ENCODE peak calls at places on chromosomes 13 and 19, in seven cellular contexts. D is fibroblast of lung; W is CD8-positive, alpha-beta T cell; X is PC-3; C is kidney epithelial cell; R is Panc1; L is AG10803. B is an unnamed sample.

GRCh38 chr19:45451181-45451849 is 16.5 kb upstream of the FOSB start:
- DNase-seq in X (peak), C (no peak), W (peak), D (peak), R (no peak), L (peak), B (no peak)

GRCh38 chr19:35000647-35001501 is 751 bp downstream of the GRAMD1A start:
- DNase-seq in C (peak), L (peak), X (peak), R (no peak), W (peak), D (peak), B (no peak)

GRCh38 chr13:34290661-34291060 is 472.7 kb downstream of the RFC3 start:
- DNase-seq in X (no peak), L (no peak), D (no peak), W (no peak), C (no peak), R (no peak), B (no peak)

GRCh38 chr19:29380581-29380980 is 145.2 kb upstream of the VSTM2B start:
- DNase-seq in W (no peak), C (no peak), L (no peak), R (no peak), X (no peak), D (no peak), B (no peak)

GRCh38 chr19:2129486-2129885 is 21.9 kb downstream of the AP3D1 start:
- DNase-seq in R (no peak), D (no peak), C (no peak), W (no peak), L (no peak), X (no peak), B (no peak)

GRCh38 chr19:35107541-35107939 is 8.1 kb upstream of the FXYD3 start:
- DNase-seq in W (no peak), X (peak), R (no peak), C (no peak), L (peak), D (peak), B (no peak)

GRCh38 chr19:1098177-1099051 is 3.2 kb upstream of the POLR2E start:
- DNase-seq in X (peak), L (peak), W (no peak), C (no peak), R (no peak), D (no peak), B (no peak)

GRCh38 chr19:54456423-54457373 is 6.9 kb downstream of the LENG9 start:
- DNase-seq in R (no peak), W (no peak), X (no peak), C (no peak), D (no peak), L (no peak), B (no peak)

GRCh38 chr19:19362075-19362474 is 41.4 kb downstream of the MAU2 start:
- DNase-seq in R (no peak), D (no peak), C (no peak), W (no peak), X (no peak), L (no peak), B (no peak)

GRCh38 chr13:77360032-77360431 is 33.1 kb upstream of the MYCBP2 start:
- DNase-seq in W (no peak), C (no peak), L (no peak), X (no peak), R (no peak), D (no peak), B (no peak)

GRCh38 chr13:73610799-73611592 is 523.2 kb downstream of the KLF12 start:
- DNase-seq in L (no peak), R (no peak), C (no peak), D (no peak), X (peak), W (no peak), B (no peak)

GRCh38 chr13:28531195-28531955 is 36.4 kb upstream of the FLT1 start:
- DNase-seq in R (no peak), D (peak), C (no peak), W (no peak), L (peak), X (peak), B (no peak)

GRCh38 chr19:54366811-54367210 is 2.1 kb upstream of the LAIR1 start:
- DNase-seq in L (no peak), R (no peak), X (no peak), D (no peak), W (no peak), C (no peak), B (no peak)

GRCh38 chr13:110277357-110277950 is 29.5 kb downstream of the COL4A1 start:
- DNase-seq in W (no peak), L (no peak), C (no peak), D (peak), X (no peak), R (no peak), B (no peak)

GRCh38 chr13:84431646-84432045 is 549.4 kb upstream of the SLITRK1 start:
- DNase-seq in W (no peak), D (no peak), R (no peak), X (no peak), C (no peak), L (peak), B (no peak)

GRCh38 chr19:2613507-2614295 is 88.8 kb downstream of the GNG7 start:
- DNase-seq in L (peak), C (no peak), W (peak), D (peak), X (peak), R (no peak), B (no peak)

GRCh38 chr19:40365613-40366401 is 17.3 kb downstream of the PLD3 start:
- DNase-seq in R (no peak), D (peak), C (no peak), X (peak), W (peak), L (peak), B (no peak)

GRCh38 chr13:21360463-21360862 is 98.6 kb downstream of the ZDHHC20 start:
- DNase-seq in R (no peak), L (no peak), W (no peak), X (no peak), C (no peak), D (no peak), B (no peak)

GRCh38 chr13:50123515-50123861 is 108.2 kb downstream of the KCNRG start:
- DNase-seq in D (no peak), R (no peak), C (no peak), L (no peak), W (no peak), X (no peak), B (no peak)

GRCh38 chr19:3830841-3831589 is 37.8 kb downstream of the ZFR2 start:
- DNase-seq in R (no peak), X (no peak), L (no peak), W (no peak), C (no peak), D (no peak), B (no peak)

GRCh38 chr19:1833540-1833939 is 14.7 kb downstream of the REXO1 start:
- DNase-seq in X (no peak), L (no peak), W (no peak), C (no peak), D (no peak), R (no peak), B (no peak)

DNA sequence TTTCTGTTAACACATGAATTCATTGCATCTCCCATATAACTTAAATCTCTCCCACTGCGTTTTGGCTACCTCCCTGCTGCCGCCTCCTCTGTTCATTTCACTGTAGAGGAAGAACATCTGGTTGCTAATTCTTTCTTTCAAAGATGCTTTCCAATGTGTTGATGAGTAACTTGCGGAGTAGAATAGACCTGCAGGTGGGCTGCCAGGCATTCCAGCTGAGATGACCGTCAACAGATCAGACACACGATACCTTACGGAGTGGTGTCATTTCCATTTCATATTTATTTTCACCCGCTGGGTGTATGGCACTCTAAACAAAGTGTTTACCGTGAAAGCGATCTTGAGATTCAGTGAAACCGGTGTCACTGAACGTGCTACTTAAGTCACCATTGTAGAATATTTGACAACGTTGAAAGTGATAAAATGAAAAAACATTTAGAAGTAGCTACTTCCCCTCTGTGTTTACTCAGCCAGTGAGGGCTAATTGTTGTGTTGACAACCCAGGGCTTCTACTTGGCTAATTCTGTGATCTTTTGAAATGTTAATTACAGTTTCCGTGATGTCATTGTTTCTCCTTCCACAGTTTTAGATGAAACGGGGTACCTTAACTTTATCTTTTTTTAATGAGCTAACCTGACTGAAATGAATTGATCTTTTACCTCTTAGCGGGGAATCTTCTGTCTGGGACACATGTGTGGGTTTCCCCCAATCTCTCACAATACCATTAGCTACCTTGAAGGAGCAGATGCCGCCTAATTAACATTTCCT is 228.5 kb upstream of the ARGLU1 start:
- DNase-seq in R (no peak), C (no peak), W (no peak), X (no peak), D (no peak), L (no peak), B (no peak)
- TF ChIP-seq CTCF in R (no peak), C (no peak), W (no peak), X (no peak), D (no peak), L (no peak), B (no peak)

DNA sequence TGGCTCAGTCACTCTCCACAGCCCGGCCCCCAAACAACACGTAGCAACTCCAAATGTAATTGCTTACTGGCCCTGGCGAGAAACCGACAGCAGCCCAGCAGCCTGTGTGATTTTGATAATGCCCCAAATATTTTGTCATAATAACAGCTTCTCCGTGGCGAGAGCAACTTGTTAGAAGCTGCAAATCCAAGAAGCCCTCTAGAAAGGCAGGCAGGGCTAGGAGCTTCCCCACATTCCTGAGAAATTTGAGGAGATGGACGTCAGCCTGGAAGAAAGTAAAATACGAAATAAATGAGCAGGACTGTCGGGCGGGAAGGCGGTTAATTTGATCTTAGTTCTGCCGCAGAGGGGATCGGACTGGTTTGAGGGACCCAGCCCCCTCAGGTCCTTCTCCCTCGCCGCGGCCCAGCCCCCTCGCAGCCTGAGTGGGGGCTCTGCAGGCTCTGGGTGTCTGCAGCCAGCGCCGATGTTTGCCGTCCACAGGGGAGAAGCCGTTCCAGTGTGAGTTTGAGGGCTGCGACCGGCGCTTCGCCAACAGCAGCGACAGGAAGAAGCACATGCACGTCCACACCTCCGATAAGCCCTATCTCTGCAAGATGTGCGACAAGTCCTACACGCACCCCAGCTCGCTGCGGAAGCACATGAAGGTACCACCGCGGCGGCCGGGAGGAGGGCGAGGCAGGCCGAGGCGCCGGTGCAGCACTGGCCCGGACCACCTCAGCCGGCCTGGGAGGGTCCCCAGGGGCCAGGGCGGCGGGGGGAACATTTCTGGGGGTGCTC is 3.1 kb downstream of the ZIC2 start:
- DNase-seq in L (no peak), W (no peak), X (no peak), R (no peak), C (no peak), D (no peak), B (no peak)
- H3K4me3 ChIP-seq in L (no peak), W (no peak), X (no peak), R (peak), C (no peak), D (no peak), B (no peak)

GRCh38 chr19:50870417-50871089 is 2.7 kb upstream of the KLK2 start:
- DNase-seq in R (no peak), W (no peak), D (no peak), X (no peak), L (no peak), C (no peak), B (no peak)
- TF ChIP-seq CTCF in R (no peak), W (no peak), D (no peak), X (no peak), L (no peak), C (no peak), B (no peak)

DNA sequence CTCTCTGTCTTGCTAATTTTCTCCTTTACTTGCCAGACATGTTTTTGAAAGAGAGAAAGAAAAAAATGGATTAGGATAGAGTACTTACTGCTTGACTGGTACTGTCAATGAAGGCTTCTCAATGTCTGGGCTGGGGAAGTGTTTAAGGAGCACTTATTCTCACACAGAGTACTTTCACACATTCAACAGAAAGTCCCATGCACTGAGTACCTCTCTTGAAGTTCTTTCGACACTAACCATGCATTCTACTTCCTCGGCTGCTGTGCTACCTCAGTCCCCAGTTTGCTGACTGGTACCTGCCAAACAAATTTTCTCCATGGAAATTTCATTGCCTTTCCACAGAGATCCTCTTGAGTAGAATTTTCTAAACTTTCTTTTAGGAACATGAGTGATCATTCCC is 281.9 kb downstream of the RBM26 start:
- DNase-seq in D (no peak), L (no peak), W (no peak), C (no peak), X (no peak), R (no peak), B (no peak)
- H3K4me3 ChIP-seq in D (no peak), L (no peak), W (no peak), C (no peak), X (no peak), R (no peak), B (no peak)

DNA sequence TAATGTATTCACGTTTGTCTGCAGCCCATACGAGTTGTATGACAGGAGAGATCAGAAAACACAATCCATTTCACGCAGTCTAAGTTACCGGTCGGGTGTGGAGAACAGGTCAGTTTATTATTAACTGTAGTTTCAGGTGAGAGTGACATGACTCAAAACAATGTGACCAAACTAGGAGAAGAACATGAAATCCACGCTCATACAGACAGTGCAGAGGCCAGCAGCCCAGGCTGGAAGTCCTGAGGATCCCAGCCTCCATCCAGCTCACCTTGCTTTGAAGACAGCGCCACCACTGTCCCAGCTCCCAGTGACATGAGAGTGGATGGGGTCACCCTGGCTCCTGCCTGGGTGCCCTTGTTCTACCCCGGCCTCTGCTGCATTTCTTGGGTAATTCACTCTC is 19.7 kb upstream of the ATP11A start:
- DNase-seq in W (no peak), C (no peak), R (no peak), D (no peak), X (no peak), L (no peak), B (peak)
- TF ChIP-seq CTCF in W (no peak), C (no peak), R (no peak), D (no peak), X (no peak), L (no peak), B (peak)

GRCh38 chr19:10758978-10759377 is 41.1 kb downstream of the DNM2 start:
- DNase-seq in D (no peak), C (no peak), X (no peak), W (no peak), L (no peak), R (no peak), B (no peak)

GRCh38 chr19:10756371-10756770 is 38.5 kb downstream of the DNM2 start:
- DNase-seq in W (no peak), D (no peak), R (no peak), C (no peak), X (no peak), L (no peak), B (no peak)

GRCh38 chr19:10760268-10760944 is 42.5 kb downstream of the DNM2 start:
- DNase-seq in W (peak), X (peak), L (no peak), C (peak), D (no peak), R (no peak), B (peak)

GRCh38 chr19:10753305-10753704 is 35.4 kb downstream of the DNM2 start:
- DNase-seq in D (no peak), W (no peak), L (no peak), X (no peak), R (no peak), C (no peak), B (no peak)

DNA sequence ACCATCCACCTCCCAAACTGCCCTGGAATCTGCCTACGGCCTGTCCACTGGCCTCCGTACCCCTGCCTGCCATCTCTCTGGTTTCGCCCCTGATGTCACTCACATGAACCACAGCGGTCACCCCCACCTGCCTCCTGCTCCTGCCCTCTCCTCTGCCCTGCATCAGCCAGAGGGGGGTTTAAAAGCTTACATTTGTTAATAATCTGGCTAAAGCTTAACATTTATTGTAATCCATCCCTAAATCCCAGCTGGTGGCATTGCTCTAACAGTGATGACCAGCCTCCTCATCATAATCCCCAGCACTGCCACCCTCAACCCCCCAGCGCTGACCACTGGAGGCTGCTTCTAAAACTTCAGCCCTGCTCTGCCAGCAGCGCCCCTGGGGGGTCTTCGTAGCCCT is 38.9 kb downstream of the DNM2 start:
- DNase-seq in C (no peak), R (no peak), D (no peak), L (no peak), X (no peak), W (no peak), B (no peak)
- H3K4me3 ChIP-seq in C (no peak), R (no peak), D (no peak), L (no peak), X (no peak), W (no peak), B (no peak)

DNA sequence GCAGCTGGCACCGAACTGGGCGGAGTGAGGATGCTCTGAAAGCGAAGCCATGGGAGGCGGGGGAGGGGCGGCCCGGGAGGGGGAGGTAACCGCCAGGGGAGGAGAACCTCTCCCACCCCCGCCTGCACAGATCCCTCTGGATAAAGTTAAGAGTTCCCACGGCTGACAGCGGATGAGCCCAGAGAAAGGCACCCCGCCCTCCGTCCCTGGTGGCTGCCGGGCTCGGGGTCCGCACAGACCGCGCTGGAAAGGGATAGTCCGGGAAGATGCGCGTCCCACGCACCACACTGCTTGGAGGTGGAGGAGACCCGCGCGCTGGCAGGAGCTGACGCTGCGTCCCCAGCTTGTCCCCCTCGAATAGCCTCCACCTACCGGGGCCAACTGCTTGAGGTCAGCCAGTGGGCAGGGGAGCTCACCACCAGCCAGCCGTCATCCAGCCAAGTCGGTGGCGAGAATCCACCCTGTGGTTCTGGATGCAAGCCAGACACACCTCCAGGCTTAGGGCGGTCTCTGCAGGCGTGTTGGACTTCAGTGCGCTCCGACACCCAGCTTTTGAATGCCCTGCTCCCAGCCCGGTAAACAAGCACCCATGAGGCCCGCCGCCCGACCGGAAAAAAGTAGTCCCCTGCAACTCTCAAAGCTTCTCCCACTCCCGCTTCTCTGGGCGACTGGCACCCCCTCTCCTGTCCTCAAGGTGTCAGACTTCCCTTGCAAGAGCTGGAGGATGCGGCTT is at the start of gene TRPC4:
- DNase-seq in R (no peak), C (peak), X (peak), D (peak), L (peak), W (no peak), B (no peak)
- TF ChIP-seq CTCF in R (peak), C (peak), X (peak), D (peak), L (peak), W (no peak), B (peak)

B was measured in epithelial cell of proximal tubule.